ENCODE peak calls at places on chromosomes 2 and 18, in four cellular contexts. R, F, V and D are unnamed samples.

GRCh38 chr18:55124078-55124477 is 164.8 kb upstream of the CCDC68 start:
- DNase-seq in V (no peak), R (peak), F (no peak), D (no peak)

GRCh38 chr18:13462686-13463085 is 244.1 kb downstream of the LDLRAD4 start:
- DNase-seq in R (no peak), V (no peak), F (no peak), D (no peak)

GRCh38 chr2:25269234-25269633 is 72.5 kb downstream of the DNMT3A start:
- DNase-seq in V (no peak), R (no peak), F (no peak), D (no peak)

GRCh38 chr18:45386256-45386655 is 229.0 kb upstream of the SLC14A2 start:
- DNase-seq in V (peak), F (no peak), R (peak), D (no peak)

GRCh38 chr2:135259116-135259515 is 207.0 kb downstream of the RAB3GAP1 start:
- DNase-seq in V (no peak), R (no peak), F (no peak), D (no peak)

GRCh38 chr2:172307800-172308199 is 119.6 kb upstream of the ITGA6 start:
- DNase-seq in F (no peak), R (no peak), V (no peak), D (no peak)

GRCh38 chr2:122565364-122565763 is 809.9 kb downstream of the TSN start:
- DNase-seq in R (no peak), F (no peak), V (no peak), D (no peak)

GRCh38 chr2:231614559-231615057 is 21.9 kb downstream of the TEX44 start:
- DNase-seq in R (no peak), V (no peak), F (no peak), D (no peak)

GRCh38 chr18:68233043-68233442 is 481.9 kb downstream of the TMX3 start:
- DNase-seq in R (no peak), V (no peak), F (no peak), D (no peak)

GRCh38 chr2:66889632-66889882 is 454.6 kb downstream of the MEIS1 start:
- DNase-seq in F (no peak), R (no peak), V (no peak), D (no peak)

GRCh38 chr2:68418419-68418818 is 48.7 kb downstream of the FBXO48 start:
- DNase-seq in V (no peak), R (no peak), F (no peak), D (no peak)

GRCh38 chr18:45793295-45793965 is 32.0 kb upstream of the SIGLEC15 start:
- DNase-seq in F (peak), R (peak), V (no peak), D (peak)

GRCh38 chr2:170822885-170823799 is 6.5 kb downstream of the GAD1 start:
- DNase-seq in R (no peak), F (no peak), V (peak), D (no peak)

GRCh38 chr2:107529146-107529545 is 297.5 kb upstream of the RGPD4 start:
- DNase-seq in R (no peak), V (peak), F (no peak), D (no peak)

GRCh38 chr2:85659324-85659981 is 8.5 kb downstream of the SFTPB start:
- DNase-seq in V (no peak), F (no peak), R (no peak), D (no peak)

GRCh38 chr2:172985139-172985874 is 90.3 kb upstream of the MAP3K20 start:
- DNase-seq in F (no peak), R (peak), V (no peak), D (no peak)

GRCh38 chr2:12325806-12326205 is 390.9 kb upstream of the TRIB2 start:
- DNase-seq in V (no peak), F (no peak), R (peak), D (no peak)

GRCh38 chr2:33477473-33478468 is 1.3 kb downstream of the RASGRP3 start:
- DNase-seq in R (peak), F (no peak), V (no peak), D (peak)

GRCh38 chr2:25065768-25066167 is 23.9 kb downstream of the EFR3B start:
- DNase-seq in V (no peak), F (no peak), R (no peak), D (no peak)

GRCh38 chr2:62808554-62808953 is 103.0 kb downstream of the EHBP1 start:
- DNase-seq in R (no peak), V (no peak), F (no peak), D (no peak)

GRCh38 chr2:157890960-157891629 is 15.0 kb upstream of the ACVR1 start:
- DNase-seq in F (no peak), V (no peak), R (no peak), D (no peak)

GRCh38 chr2:3669656-3670055 is 11.7 kb downstream of the ALLC start:
- DNase-seq in V (no peak), R (no peak), F (no peak), D (no peak)

GRCh38 chr2:220297093-220297492 is 669.7 kb downstream of the SLC4A3 start:
- DNase-seq in V (no peak), F (no peak), R (no peak), D (no peak)

GRCh38 chr18:1296237-1296636 is 391.6 kb downstream of the ADCYAP1 start:
- DNase-seq in V (no peak), R (no peak), F (no peak), D (no peak)

GRCh38 chr2:41764919-41765318 is 282.9 kb upstream of the PKDCC start:
- DNase-seq in V (no peak), F (no peak), R (no peak), D (no peak)

GRCh38 chr2:153478289-153479261 is at the start of gene RPRM:
- DNase-seq in V (peak), R (peak), F (peak), D (no peak)

GRCh38 chr2:50111067-50111466 is 920.9 kb downstream of the NRXN1 start:
- DNase-seq in V (no peak), R (no peak), F (no peak), D (no peak)

GRCh38 chr2:193528458-193528857 is 1333.7 kb upstream of the TMEFF2 start:
- DNase-seq in V (no peak), R (no peak), F (no peak), D (no peak)

GRCh38 chr18:48934708-48935432 is 15.9 kb downstream of the SMAD7 start:
- DNase-seq in F (no peak), R (no peak), V (no peak), D (no peak)

GRCh38 chr18:33821503-33821902 is 243.5 kb downstream of the ASXL3 start:
- DNase-seq in R (peak), F (no peak), V (no peak), D (no peak)

GRCh38 chr2:43059183-43059897 is 167.1 kb downstream of the ZFP36L2 start:
- DNase-seq in R (peak), F (peak), V (no peak), D (no peak)

GRCh38 chr2:101580528-101580927 is 105.6 kb upstream of the RFX8 start:
- DNase-seq in R (no peak), V (no peak), F (no peak), D (no peak)

GRCh38 chr2:138827426-138828054 is 47.4 kb upstream of the NXPH2 start:
- DNase-seq in R (peak), V (peak), F (peak), D (no peak)

GRCh38 chr2:190859347-190860297 is 21.0 kb upstream of the GLS start:
- DNase-seq in V (no peak), R (no peak), F (no peak), D (no peak)

GRCh38 chr2:101516349-101516748 is 41.4 kb upstream of the RFX8 start:
- DNase-seq in R (no peak), F (no peak), V (no peak), D (no peak)

GRCh38 chr18:61833978-61834377 is 58.8 kb downstream of the RNF152 start:
- DNase-seq in V (no peak), R (peak), F (no peak), D (no peak)

GRCh38 chr2:102540882-102541281 is 67.9 kb downstream of the SLC9A4 start:
- DNase-seq in V (no peak), R (no peak), F (no peak), D (no peak)

GRCh38 chr2:40282428-40282827 is 169.5 kb downstream of the SLC8A1 start:
- DNase-seq in V (no peak), F (peak), R (no peak), D (no peak)

GRCh38 chr2:226799211-226799975 is at the start of gene IRS1:
- DNase-seq in F (peak), R (peak), V (peak), D (no peak)
- TF ChIP-seq CTCF in F (no peak), R (peak), V (no peak), D (peak)

DNA sequence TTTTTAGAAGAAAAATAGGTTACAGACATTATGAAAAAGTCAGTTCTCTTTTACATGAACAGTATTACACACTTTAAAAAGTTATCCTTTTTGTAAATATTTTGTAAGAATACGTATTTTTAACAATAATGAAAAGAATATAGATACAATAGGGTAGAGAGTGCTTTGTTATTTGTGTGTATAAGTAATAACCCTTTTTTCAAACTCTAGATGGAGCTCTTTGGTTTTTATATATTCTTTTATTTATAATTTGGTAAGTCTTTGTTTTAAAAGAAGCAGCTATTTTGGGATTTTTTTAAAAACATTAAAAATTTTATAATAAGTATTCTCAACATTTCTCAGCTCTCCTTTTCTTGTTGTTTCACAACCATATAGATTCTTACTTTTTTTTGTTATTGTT is 46.2 kb downstream of the ACYP2 start:
- DNase-seq in V (no peak), R (peak), F (no peak), D (no peak)
- TF ChIP-seq CTCF in V (no peak), R (peak), F (peak), D (no peak)

GRCh38 chr2:201257941-201258665 is 2.2 kb upstream of the CASP8 start:
- DNase-seq in R (peak), V (no peak), F (peak), D (peak)
- TF ChIP-seq CTCF in R (no peak), V (no peak), F (no peak), D (no peak)

GRCh38 chr2:151052850-151053660 is 208.6 kb downstream of the RBM43 start:
- DNase-seq in F (no peak), R (no peak), V (no peak), D (no peak)

GRCh38 chr2:151049746-151050145 is 211.9 kb downstream of the RBM43 start:
- DNase-seq in F (no peak), R (peak), V (no peak), D (no peak)

GRCh38 chr2:151056870-151057269 is 204.8 kb downstream of the RBM43 start:
- DNase-seq in R (no peak), F (no peak), V (no peak), D (no peak)

GRCh38 chr2:151053661-151053990 is 208.0 kb downstream of the RBM43 start:
- DNase-seq in V (no peak), R (no peak), F (no peak), D (no peak)

GRCh38 chr2:151051584-151052220 is 210.0 kb downstream of the RBM43 start:
- DNase-seq in V (peak), F (peak), R (peak), D (peak)
- TF ChIP-seq CTCF in V (peak), F (peak), R (peak), D (peak)

DNA sequence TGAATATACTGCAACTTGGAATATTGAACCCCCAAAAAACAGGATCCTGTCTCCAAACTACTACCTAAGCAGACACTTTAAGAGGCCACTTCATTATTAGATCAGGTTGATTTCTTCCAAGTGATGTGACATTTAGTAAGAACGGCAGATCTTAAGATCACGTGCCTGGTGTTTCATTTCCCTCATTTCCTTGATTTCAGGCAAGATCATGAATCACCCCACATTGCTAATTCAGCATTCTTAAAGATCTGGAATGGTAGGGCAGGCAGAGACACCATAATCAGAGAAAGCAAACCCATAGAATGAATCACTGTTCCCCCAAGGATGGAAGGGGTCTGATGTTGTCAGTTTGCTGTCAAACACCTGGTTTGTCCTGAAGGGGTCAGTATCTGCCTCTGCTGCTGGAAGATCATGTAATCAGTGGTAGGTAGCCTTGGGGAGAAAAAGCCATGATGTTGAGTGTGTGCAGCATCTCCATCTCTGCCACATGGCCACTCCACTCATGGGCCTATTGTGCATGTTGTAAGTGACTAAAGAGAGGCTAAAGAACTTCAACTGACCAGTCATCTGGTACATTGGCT is 133.9 kb downstream of the ARHGAP15 start:
- DNase-seq in F (no peak), V (no peak), R (no peak), D (no peak)
- TF ChIP-seq CTCF in F (no peak), V (no peak), R (peak), D (peak)

GRCh38 chr2:167264380-167264779 is 376.1 kb downstream of the XIRP2 start:
- DNase-seq in R (peak), V (no peak), F (no peak), D (no peak)
- TF ChIP-seq CTCF in R (peak), V (peak), F (peak), D (peak)

GRCh38 chr2:10863047-10863446 is 48.7 kb upstream of the KCNF1 start:
- DNase-seq in V (no peak), R (no peak), F (no peak), D (no peak)

GRCh38 chr2:10862330-10862729 is 49.4 kb upstream of the KCNF1 start:
- DNase-seq in V (no peak), F (no peak), R (no peak), D (no peak)

GRCh38 chr2:10863837-10864236 is 47.9 kb upstream of the KCNF1 start:
- DNase-seq in V (no peak), R (no peak), F (no peak), D (no peak)

GRCh38 chr2:10865841-10866240 is 45.9 kb upstream of the KCNF1 start:
- DNase-seq in F (no peak), R (no peak), V (no peak), D (no peak)

DNA sequence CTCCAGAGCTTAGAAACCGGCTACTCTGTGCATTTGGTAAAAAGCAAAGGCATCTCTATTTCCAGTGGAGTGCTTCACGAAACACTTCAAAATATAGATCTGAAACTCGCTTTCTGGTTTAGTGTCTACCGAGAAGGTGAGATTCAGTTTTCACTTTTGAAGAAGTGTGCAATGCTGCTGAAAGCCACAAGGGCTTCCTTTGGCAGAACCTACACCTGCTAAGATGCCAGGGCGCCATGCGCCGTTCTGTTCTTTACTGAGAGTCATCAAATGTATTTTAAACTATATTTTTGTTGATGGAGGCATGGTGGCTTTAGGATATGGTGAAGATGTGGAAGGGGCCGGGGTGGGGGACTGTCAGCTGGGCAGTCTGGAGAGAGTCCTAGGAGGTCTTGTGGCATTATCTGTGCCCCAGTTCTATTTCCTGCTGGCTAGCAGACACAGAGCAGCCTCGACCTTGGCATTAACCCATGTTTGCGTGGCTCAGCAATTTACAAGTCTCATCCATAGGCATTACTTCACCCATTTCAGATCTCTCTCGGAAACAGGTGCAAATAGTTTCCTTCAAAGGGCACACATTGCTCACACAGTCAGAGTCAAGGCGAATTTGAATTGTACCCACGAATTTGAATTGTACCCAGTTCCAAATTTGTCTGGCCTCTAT is 46.7 kb upstream of the KCNF1 start:
- DNase-seq in R (no peak), V (no peak), F (no peak), D (peak)
- TF ChIP-seq CTCF in R (peak), V (no peak), F (no peak), D (peak)

GRCh38 chr2:46780801-46781445 is 134.7 kb downstream of the MCFD2 start:
- DNase-seq in R (no peak), F (no peak), V (peak), D (no peak)
- TF ChIP-seq CTCF in R (peak), F (no peak), V (peak), D (no peak)

GRCh38 chr2:38163006-38163405 is 87.1 kb upstream of the CYP1B1 start:
- DNase-seq in R (no peak), V (no peak), F (no peak), D (no peak)
- TF ChIP-seq CTCF in R (no peak), V (no peak), F (no peak), D (peak)